ENCODE peak calls at places on chromosomes 12 and 14, in four cellular contexts. U, C, Z and X are unnamed samples.

GRCh38 chr12:112584266-112584722 is 165.5 kb downstream of the PTPN11 start:
- DNase-seq in U (no peak), C (no peak), Z (no peak), X (no peak)

GRCh38 chr14:68377056-68377455 is 415.8 kb downstream of the ZFP36L1 start:
- DNase-seq in C (no peak), U (no peak), Z (no peak), X (no peak)

GRCh38 chr12:26651566-26652188 is 181.3 kb downstream of the ITPR2 start:
- DNase-seq in Z (no peak), U (peak), C (no peak), X (no peak)

GRCh38 chr12:112908548-112908947 is 1.8 kb downstream of the OAS1 start:
- DNase-seq in Z (no peak), C (peak), U (no peak), X (no peak)

GRCh38 chr12:108318472-108319275 is 20.4 kb downstream of the CMKLR1 start:
- DNase-seq in C (no peak), Z (no peak), U (no peak), X (no peak)

GRCh38 chr12:108773798-108774788 is 42.8 kb upstream of the CORO1C start:
- DNase-seq in C (no peak), Z (peak), U (peak), X (peak)

GRCh38 chr12:3533703-3534386 is 42.8 kb downstream of the PRMT8 start:
- DNase-seq in Z (peak), C (no peak), U (peak), X (peak)

GRCh38 chr12:42666671-42667243 is 77.2 kb upstream of the PRICKLE1 start:
- DNase-seq in U (no peak), C (no peak), Z (no peak), X (no peak)

GRCh38 chr14:32230695-32231280 is 27.7 kb upstream of the RNU6-8 start:
- DNase-seq in Z (peak), C (no peak), U (peak), X (no peak)

GRCh38 chr14:48027115-48027514 is 351.7 kb upstream of the MDGA2 start:
- DNase-seq in C (no peak), U (no peak), Z (no peak), X (no peak)

GRCh38 chr14:103696466-103697071 is 18.7 kb downstream of the XRCC3 start:
- DNase-seq in C (no peak), Z (peak), U (peak), X (no peak)

GRCh38 chr14:101499513-101499912 is 61.8 kb upstream of the DIO3 start:
- DNase-seq in Z (no peak), U (no peak), C (no peak), X (no peak)

GRCh38 chr14:56036353-56036752 is 81.9 kb upstream of the PELI2 start:
- DNase-seq in U (no peak), Z (no peak), C (no peak), X (no peak)

GRCh38 chr12:72296389-72296788 is 24.2 kb downstream of the TRHDE start:
- DNase-seq in Z (peak), C (no peak), U (no peak), X (no peak)

GRCh38 chr12:48890657-48891418 is 25.2 kb upstream of the RND1 start:
- DNase-seq in Z (peak), C (peak), U (peak), X (no peak)

GRCh38 chr12:43728117-43728516 is 30.5 kb downstream of the PUS7L start:
- DNase-seq in Z (no peak), U (no peak), C (no peak), X (no peak)

GRCh38 chr12:109770861-109771670 is 57.4 kb downstream of the FAM222A start:
- DNase-seq in Z (no peak), U (no peak), C (peak), X (no peak)

GRCh38 chr14:61435563-61436337 is 114.4 kb downstream of the PRKCH start:
- DNase-seq in C (no peak), U (peak), Z (peak), X (peak)

GRCh38 chr14:67137744-67138371 is 51.4 kb upstream of the GARIN2 start:
- DNase-seq in C (no peak), Z (peak), U (peak), X (no peak)

GRCh38 chr14:68694516-68695235 is 98.2 kb downstream of the ZFP36L1 start:
- DNase-seq in U (peak), C (no peak), Z (no peak), X (no peak)

GRCh38 chr12:113347107-113347506 is 11.3 kb upstream of the PLBD2 start:
- DNase-seq in U (no peak), Z (no peak), C (no peak), X (no peak)

GRCh38 chr12:2347137-2347843 is 294.5 kb downstream of the CACNA1C start:
- DNase-seq in U (no peak), C (no peak), Z (no peak), X (no peak)

GRCh38 chr14:106788534-106788933 is 1262.2 kb downstream of the TMEM121 start:
- DNase-seq in U (no peak), C (no peak), Z (no peak), X (no peak)

GRCh38 chr14:69475194-69475818 is 9.2 kb upstream of the PLEKHD1 start:
- DNase-seq in C (no peak), U (peak), Z (no peak), X (no peak)

GRCh38 chr14:101471723-101472517 is 89.4 kb upstream of the DIO3 start:
- DNase-seq in C (no peak), Z (no peak), U (no peak), X (no peak)

GRCh38 chr12:14514946-14515345 is 52.7 kb downstream of the PLBD1 start:
- DNase-seq in Z (peak), C (no peak), U (no peak), X (no peak)

GRCh38 chr12:52687527-52688385 is 7.5 kb upstream of the KRT1 start:
- DNase-seq in U (no peak), C (no peak), Z (no peak), X (no peak)

GRCh38 chr14:22852599-22852939 is 16.2 kb downstream of the MMP14 start:
- DNase-seq in C (no peak), U (no peak), Z (no peak), X (no peak)

GRCh38 chr14:61485670-61486069 is 164.3 kb downstream of the PRKCH start:
- DNase-seq in U (no peak), Z (no peak), C (no peak), X (no peak)

GRCh38 chr14:68499451-68499850 is 293.4 kb downstream of the ZFP36L1 start:
- DNase-seq in Z (no peak), U (no peak), C (no peak), X (no peak)

GRCh38 chr14:26163761-26164160 is 434.1 kb downstream of the NOVA1 start:
- DNase-seq in Z (no peak), C (no peak), U (peak), X (no peak)